ENCODE peak calls at places on chromosomes 6 and 20, in nine cellular contexts. D is sigmoid colon, H is vagina, U is neural progenitor cell, Y is PC-3, J is left lung, E is Peyer's patch, N is mammary epithelial cell, K is BE2C. F is an unnamed sample.

GRCh38 chr6:78132681-78133410 is 480.0 kb downstream of the MEI4 start:
- DNase-seq in E (no peak), Y (no peak), U (no peak), K (no peak), H (no peak), D (no peak), N (no peak), J (no peak), F (no peak)

GRCh38 chr20:16106191-16106849 is 466.9 kb downstream of the KIF16B start:
- DNase-seq in D (no peak), E (no peak), K (no peak), Y (peak; percentile 97), J (no peak), N (peak; percentile 64), U (no peak), H (no peak), F (no peak)

GRCh38 chr6:102327697-102328227 is 934.3 kb downstream of the GRIK2 start:
- DNase-seq in H (no peak), K (no peak), E (no peak), D (no peak), U (no peak), N (no peak), Y (peak; percentile 39), J (no peak), F (no peak)

GRCh38 chr20:21309678-21310467 is 6.7 kb downstream of the XRN2 start:
- DNase-seq in E (no peak), J (no peak), N (no peak), Y (no peak), K (no peak), H (no peak), D (no peak), U (no peak), F (no peak)

GRCh38 chr6:18565231-18565630 is 178.1 kb downstream of the RNF144B start:
- DNase-seq in J (no peak), D (no peak), E (no peak), K (no peak), Y (no peak), N (no peak), H (no peak), U (no peak), F (no peak)

GRCh38 chr6:125597411-125598253 is 151.8 kb upstream of the HEY2 start:
- DNase-seq in D (no peak), H (no peak), U (no peak), K (no peak), E (no peak), Y (no peak), N (no peak), J (peak; percentile 63), F (no peak)

GRCh38 chr6:163946437-163946836 is 531.9 kb downstream of the QKI start:
- DNase-seq in K (no peak), J (no peak), E (no peak), H (peak; percentile 25), U (no peak), D (peak; percentile 84), Y (no peak), N (no peak), F (no peak)

GRCh38 chr20:47662483-47663353 is 122.6 kb downstream of the SULF2 start:
- DNase-seq in K (no peak), D (no peak), Y (no peak), U (no peak), E (no peak), J (no peak), N (no peak), H (no peak), F (no peak)

GRCh38 chr6:66481216-66481615 is 774.2 kb upstream of the EYS start:
- DNase-seq in N (no peak), Y (no peak), E (no peak), D (no peak), H (no peak), U (no peak), K (no peak), J (no peak), F (no peak)

GRCh38 chr6:32973934-32974333 is 5.5 kb downstream of the BRD2 start:
- DNase-seq in Y (peak; percentile 28), N (peak; percentile 37), K (no peak), E (no peak), D (no peak), J (no peak), U (peak; percentile 60), H (no peak), F (no peak)

GRCh38 chr6:52286798-52287432 is 2.4 kb upstream of the MCM3 start:
- DNase-seq in J (peak; percentile 78), Y (peak; percentile 81), D (peak; percentile 76), E (peak; percentile 91), N (peak; percentile 53), U (peak; percentile 77), H (no peak), K (peak; percentile 88), F (peak; percentile 71)

GRCh38 chr20:43893930-43894329 is 20.7 kb upstream of the TOX2 start:
- DNase-seq in J (no peak), U (no peak), E (no peak), D (no peak), K (no peak), H (no peak), N (peak; percentile 68), Y (no peak), F (no peak)

GRCh38 chr6:28867078-28867414 is 56.7 kb downstream of the TRIM27 start:
- DNase-seq in K (no peak), D (no peak), E (no peak), U (peak; percentile 16), J (no peak), N (no peak), Y (no peak), H (no peak), F (no peak)

GRCh38 chr6:36129889-36130671 is at the start of gene MAPK13:
- DNase-seq in N (no peak), J (no peak), E (peak; percentile 72), U (peak; percentile 48), K (no peak), Y (peak; percentile 58), D (no peak), H (no peak), F (no peak)

GRCh38 chr6:138115191-138115590 is 8.0 kb upstream of the PERP start:
- DNase-seq in U (no peak), N (no peak), D (no peak), K (no peak), E (no peak), Y (no peak), H (no peak), J (no peak), F (no peak)

GRCh38 chr20:32435449-32436107 is 77.4 kb downstream of the ASXL1 start:
- DNase-seq in U (no peak), H (no peak), D (peak; percentile 30), N (no peak), Y (no peak), J (no peak), K (no peak), E (no peak), F (no peak)

GRCh38 chr20:32432277-32432676 is 74.1 kb downstream of the ASXL1 start:
- DNase-seq in K (no peak), N (no peak), E (no peak), H (no peak), D (no peak), J (no peak), U (no peak), Y (no peak), F (no peak)

GRCh38 chr20:32433311-32434021 is 75.3 kb downstream of the ASXL1 start:
- DNase-seq in H (no peak), D (no peak), Y (no peak), N (no peak), U (no peak), K (no peak), J (no peak), E (no peak), F (no peak)

GRCh38 chr20:32436142-32436861 is 78.2 kb downstream of the ASXL1 start:
- DNase-seq in K (no peak), H (no peak), J (no peak), E (no peak), U (no peak), D (peak; percentile 27), Y (no peak), N (no peak), F (no peak)

GRCh38 chr20:32434434-32434833 is 76.3 kb downstream of the ASXL1 start:
- DNase-seq in J (no peak), U (no peak), K (no peak), Y (no peak), H (no peak), N (no peak), E (no peak), D (no peak), F (no peak)
- TF ChIP-seq CTCF in J (no peak), U (no peak), K (no peak), Y (no peak), H (no peak), N (no peak), E (no peak), D (no peak), F (no peak)

DNA sequence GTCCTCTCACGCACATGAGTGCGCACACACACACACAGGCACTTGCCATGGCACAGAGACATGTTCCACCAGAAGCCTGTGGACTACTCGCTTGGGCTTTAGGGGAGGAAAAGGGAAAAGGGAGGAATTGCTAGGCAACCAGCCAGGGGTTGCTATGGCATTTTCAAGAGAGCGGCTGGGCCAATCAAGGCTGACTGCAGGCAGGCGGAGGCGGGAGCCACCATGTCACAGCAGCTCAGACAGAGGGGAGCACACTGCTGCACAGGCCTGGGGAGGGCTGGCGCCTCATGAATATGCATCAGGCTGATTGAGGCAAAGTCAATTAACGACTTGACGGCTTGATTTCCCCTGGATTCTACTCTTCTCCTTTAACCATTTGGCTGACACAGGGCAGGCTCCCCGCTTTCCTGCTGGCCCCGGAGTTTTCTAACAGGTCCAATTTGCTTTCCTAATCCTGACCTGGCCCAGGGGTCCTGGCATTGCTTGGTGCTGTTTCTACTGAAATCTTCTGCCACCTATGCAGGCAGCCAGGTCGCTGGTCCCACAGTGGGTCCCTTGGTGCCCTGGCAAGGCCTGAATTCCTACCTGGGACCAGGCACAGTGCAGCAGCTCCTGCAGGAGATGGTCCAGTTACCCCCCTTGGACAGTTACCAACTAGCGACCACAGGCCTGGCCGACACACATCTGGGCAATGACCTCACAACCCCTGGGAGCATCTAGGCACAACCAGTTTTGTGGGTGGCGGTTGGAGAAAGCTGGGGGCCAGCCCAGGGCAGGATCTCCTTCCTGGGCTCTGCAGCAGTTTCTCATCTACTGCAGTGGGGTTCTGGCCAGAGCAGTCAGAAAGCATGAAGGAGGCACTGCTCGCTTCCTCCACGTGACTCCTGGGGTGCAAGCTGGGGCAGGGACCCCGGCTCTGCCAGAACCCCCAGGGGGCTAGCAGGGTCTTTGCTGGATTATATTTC is 52.1 kb downstream of the YTHDF1 start:
- DNase-seq in E (no peak), K (no peak), U (peak; percentile 74), J (no peak), Y (no peak), D (no peak), H (no peak), N (no peak), F (no peak)
- H3K27me3 ChIP-seq in E (no peaks in the 10 kb centered on the region), K (peaks cover 3% of the 10 kb centered on the region), U (no peaks in the 10 kb centered on the region), J (peaks cover 77% of the 10 kb centered on the region), Y (peaks cover 9% of the 10 kb centered on the region), D (peaks cover 37% of the 10 kb centered on the region), H (no peaks in the 10 kb centered on the region), N (no peaks in the 10 kb centered on the region), F (no peaks in the 10 kb centered on the region)

GRCh38 chr6:44047179-44047546 is 80.1 kb downstream of the MRPL14 start:
- DNase-seq in K (no peak), U (no peak), J (no peak), N (no peak), E (no peak), H (no peak), D (peak; percentile 51), Y (peak; percentile 46), F (no peak)
- TF ChIP-seq CTCF in K (no peak), U (no peak), J (no peak), N (no peak), E (no peak), H (no peak), D (no peak), Y (no peak), F (no peak)

GRCh38 chr6:151963001-151963400 is 155.5 kb downstream of the ESR1 start:
- DNase-seq in E (no peak), K (no peak), U (no peak), Y (no peak), J (no peak), D (no peak), H (no peak), N (no peak), F (no peak)
- H3K27me3 ChIP-seq in E (no peaks in the 10 kb centered on the region), K (no peaks in the 10 kb centered on the region), U (no peaks in the 10 kb centered on the region), Y (no peaks in the 10 kb centered on the region), J (no peaks in the 10 kb centered on the region), D (no peaks in the 10 kb centered on the region), H (no peaks in the 10 kb centered on the region), N (no peaks in the 10 kb centered on the region), F (no peaks in the 10 kb centered on the region)

F was measured in ovary.